ENCODE peak calls at places on chromosome 20, in six cellular contexts. One of them, this sample, is unnamed. For H3K9me3, the result is how much of the 10 kb centered on the place peaks cover.

GRCh38 chr20:50259705-50260479 is 69.3 kb downstream of the CEBPB start:
- DNase-seq in heart right ventricle: no peak
- DNase-seq in A673: no peak
- DNase-seq in PC-3: no peak
- DNase-seq in tibial artery: peak
- DNase-seq in hepatocyte: no peak
- DNase-seq in this sample: no peak

GRCh38 chr20:47790032-47790965 is 5.0 kb upstream of the SULF2 start:
- DNase-seq in heart right ventricle: no peak
- DNase-seq in A673: no peak
- DNase-seq in PC-3: peak
- DNase-seq in tibial artery: no peak
- DNase-seq in hepatocyte: peak
- DNase-seq in this sample: no peak

GRCh38 chr20:3712279-3712873 is at the start of gene SIGLEC1:
- DNase-seq in heart right ventricle: peak
- DNase-seq in A673: no peak
- DNase-seq in PC-3: no peak
- DNase-seq in tibial artery: peak
- DNase-seq in hepatocyte: no peak
- DNase-seq in this sample: no peak

GRCh38 chr20:9031951-9032350 is 36.9 kb upstream of the PLCB4 start:
- DNase-seq in heart right ventricle: no peak
- DNase-seq in A673: no peak
- DNase-seq in PC-3: no peak
- DNase-seq in tibial artery: no peak
- DNase-seq in hepatocyte: no peak
- DNase-seq in this sample: no peak

GRCh38 chr20:23058240-23058639 is 8.8 kb upstream of the THBD start:
- DNase-seq in heart right ventricle: no peak
- DNase-seq in A673: no peak
- DNase-seq in PC-3: no peak
- DNase-seq in tibial artery: no peak
- DNase-seq in hepatocyte: no peak
- DNase-seq in this sample: no peak

GRCh38 chr20:17699931-17700351 is at the start of gene BANF2:
- DNase-seq in heart right ventricle: no peak
- DNase-seq in A673: no peak
- DNase-seq in PC-3: peak
- DNase-seq in tibial artery: no peak
- DNase-seq in hepatocyte: no peak
- DNase-seq in this sample: no peak

GRCh38 chr20:2042400-2042799 is 48.5 kb upstream of the PDYN start:
- DNase-seq in heart right ventricle: no peak
- DNase-seq in A673: peak
- DNase-seq in PC-3: peak
- DNase-seq in tibial artery: no peak
- DNase-seq in hepatocyte: no peak
- DNase-seq in this sample: no peak

GRCh38 chr20:940926-941325 is 24.8 kb upstream of the ANGPT4 start:
- DNase-seq in heart right ventricle: no peak
- DNase-seq in A673: no peak
- DNase-seq in PC-3: no peak
- DNase-seq in tibial artery: no peak
- DNase-seq in hepatocyte: no peak
- DNase-seq in this sample: no peak

DNA sequence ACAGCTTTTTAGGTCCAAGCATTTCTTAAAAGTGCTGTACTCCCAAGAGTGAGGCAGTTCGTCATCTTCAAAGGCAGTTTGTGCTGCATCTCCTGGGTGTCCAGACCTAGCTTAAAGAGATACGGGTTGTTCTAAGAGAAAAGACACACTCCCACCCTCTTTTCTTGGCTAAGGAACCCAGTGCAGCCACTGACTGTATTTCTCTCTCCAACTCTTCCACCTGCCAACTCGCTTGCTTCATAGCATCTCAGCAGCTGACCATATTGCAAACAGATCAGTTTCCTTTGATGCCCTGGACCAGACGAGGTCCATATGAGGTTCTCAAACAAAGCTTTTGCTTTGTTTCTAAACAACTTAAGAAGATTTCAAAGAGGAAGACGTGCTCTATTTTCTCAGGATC is 101.1 kb downstream of the ISM1 start:
- DNase-seq in heart right ventricle: no peak
- DNase-seq in A673: no peak
- DNase-seq in PC-3: no peak
- DNase-seq in tibial artery: peak
- DNase-seq in hepatocyte: no peak
- DNase-seq in this sample: no peak
- H3K9me3 ChIP-seq in heart right ventricle: under half
- H3K9me3 ChIP-seq in A673: under half
- H3K9me3 ChIP-seq in PC-3: under half
- H3K9me3 ChIP-seq in tibial artery: under half
- H3K9me3 ChIP-seq in hepatocyte: under half
- H3K9me3 ChIP-seq in this sample: under half

GRCh38 chr20:5120189-5120484 is 379 bp upstream of the PCNA start:
- DNase-seq in heart right ventricle: no peak
- DNase-seq in A673: no peak
- DNase-seq in PC-3: no peak
- DNase-seq in tibial artery: no peak
- DNase-seq in hepatocyte: no peak
- DNase-seq in this sample: no peak
- H3K27ac ChIP-seq in heart right ventricle: peak
- H3K27ac ChIP-seq in A673: peak
- H3K27ac ChIP-seq in PC-3: no peak
- H3K27ac ChIP-seq in tibial artery: peak
- H3K27ac ChIP-seq in hepatocyte: peak
- H3K27ac ChIP-seq in this sample: peak

DNA sequence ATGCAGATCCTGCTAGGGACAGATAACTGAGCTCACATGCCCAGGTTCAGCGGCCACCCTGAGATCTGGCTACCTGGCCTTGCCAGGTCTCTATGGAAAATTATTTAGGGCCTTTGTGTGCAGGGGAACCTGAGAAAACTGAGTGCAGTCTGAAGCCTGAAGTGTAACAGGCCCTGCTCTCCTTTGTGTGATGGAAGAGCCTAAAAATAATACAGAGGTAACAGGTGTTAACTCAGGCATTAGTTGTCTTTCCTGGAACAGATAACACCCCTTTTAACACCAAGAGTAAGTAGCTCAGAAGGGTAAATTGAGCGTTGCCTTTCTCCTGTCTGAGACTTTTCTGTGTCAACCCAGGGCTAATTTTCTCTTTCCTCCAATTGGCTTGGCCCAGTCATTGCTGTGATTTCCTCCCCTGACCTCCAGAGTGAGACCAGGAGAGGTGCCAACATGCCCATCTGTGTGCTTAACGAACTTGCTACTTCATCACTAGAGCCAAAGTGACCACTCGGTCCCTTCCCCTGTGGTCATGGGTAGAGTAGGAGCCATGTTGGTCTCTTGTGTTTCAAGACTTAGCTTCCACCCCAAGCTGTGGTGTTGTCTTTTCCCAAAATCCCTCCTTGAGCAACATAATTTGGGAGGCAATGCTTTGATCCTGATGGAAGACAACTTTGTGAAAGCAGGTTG is 304.4 kb upstream of the JAG1 start:
- DNase-seq in heart right ventricle: no peak
- DNase-seq in A673: no peak
- DNase-seq in PC-3: no peak
- DNase-seq in tibial artery: no peak
- DNase-seq in hepatocyte: no peak
- DNase-seq in this sample: no peak
- TF ChIP-seq CTCF in heart right ventricle: no peak
- TF ChIP-seq CTCF in A673: no peak
- TF ChIP-seq CTCF in PC-3: no peak
- TF ChIP-seq CTCF in tibial artery: no peak
- TF ChIP-seq CTCF in hepatocyte: no peak
- TF ChIP-seq CTCF in this sample: no peak

GRCh38 chr20:62116558-62117361 is 5.5 kb upstream of the LSM14B start:
- DNase-seq in heart right ventricle: no peak
- DNase-seq in A673: no peak
- DNase-seq in PC-3: no peak
- DNase-seq in tibial artery: no peak
- DNase-seq in hepatocyte: no peak
- DNase-seq in this sample: no peak
- H3K9me3 ChIP-seq in heart right ventricle: under half
- H3K9me3 ChIP-seq in A673: under half
- H3K9me3 ChIP-seq in PC-3: under half
- H3K9me3 ChIP-seq in tibial artery: under half
- H3K9me3 ChIP-seq in hepatocyte: under half
- H3K9me3 ChIP-seq in this sample: under half

DNA sequence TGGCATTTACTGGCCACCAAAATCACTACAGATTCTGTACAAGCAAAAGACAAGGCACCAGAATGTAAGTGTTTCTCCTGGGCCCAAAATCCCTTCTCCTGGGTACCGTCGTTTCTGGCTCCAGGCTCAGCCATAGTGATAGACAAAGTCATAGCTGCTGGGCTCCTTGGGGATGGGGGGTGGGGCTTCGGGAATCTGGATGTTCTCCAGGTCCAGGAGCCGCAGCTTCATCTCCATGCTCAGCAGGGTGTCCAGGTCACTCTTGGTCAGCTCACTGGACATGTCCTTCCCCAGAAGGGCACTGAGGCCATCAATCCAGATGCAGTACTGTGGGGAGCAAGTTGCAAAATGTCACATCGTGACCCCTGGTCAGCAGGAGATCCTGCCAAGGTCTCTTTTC is 39.2 kb downstream of the ELMO2 start:
- DNase-seq in heart right ventricle: no peak
- DNase-seq in A673: no peak
- DNase-seq in PC-3: no peak
- DNase-seq in tibial artery: no peak
- DNase-seq in hepatocyte: no peak
- DNase-seq in this sample: no peak
- H3K27ac ChIP-seq in heart right ventricle: no peak
- H3K27ac ChIP-seq in A673: no peak
- H3K27ac ChIP-seq in PC-3: no peak
- H3K27ac ChIP-seq in tibial artery: no peak
- H3K27ac ChIP-seq in hepatocyte: no peak
- H3K27ac ChIP-seq in this sample: no peak

GRCh38 chr20:61332016-61332975 is 80.2 kb downstream of the CDH4 start:
- DNase-seq in heart right ventricle: no peak
- DNase-seq in A673: no peak
- DNase-seq in PC-3: no peak
- DNase-seq in tibial artery: no peak
- DNase-seq in hepatocyte: no peak
- DNase-seq in this sample: no peak
- TF ChIP-seq CTCF in heart right ventricle: no peak
- TF ChIP-seq CTCF in A673: no peak
- TF ChIP-seq CTCF in PC-3: no peak
- TF ChIP-seq CTCF in tibial artery: no peak
- TF ChIP-seq CTCF in hepatocyte: no peak
- TF ChIP-seq CTCF in this sample: no peak